ENCODE peak calls at places on chromosomes 4 and X, in six cellular contexts. One of them, this sample, is unnamed.

GRCh38 chr4:128707864-128708263 is 101.6 kb upstream of the JADE1 start:
- DNase-seq in stimulated activated CD4-positive, alpha-beta T cell treated with anti-CD3 and anti-CD28 coated beads, Interleukin-2, amount 100 ng/mL, for 24 hours: no peak
- DNase-seq in left ventricle myocardium inferior: no peak
- DNase-seq in cardiac fibroblast: no peak
- DNase-seq in activated gamma-delta T cell treated with anti-CD3 and anti-CD28 coated beads, Interleukin-2, amount 50 U/mL, for 16 hours: no peak
- DNase-seq in A549: no peak
- DNase-seq in this sample: no peak

GRCh38 chr4:186249785-186250739 is 15.9 kb upstream of the F11 start:
- DNase-seq in stimulated activated CD4-positive, alpha-beta T cell treated with anti-CD3 and anti-CD28 coated beads, Interleukin-2, amount 100 ng/mL, for 24 hours: no peak
- DNase-seq in left ventricle myocardium inferior: no peak
- DNase-seq in cardiac fibroblast: peak; percentile 56
- DNase-seq in activated gamma-delta T cell treated with anti-CD3 and anti-CD28 coated beads, Interleukin-2, amount 50 U/mL, for 16 hours: no peak
- DNase-seq in A549: no peak
- DNase-seq in this sample: no peak

GRCh38 chr4:112099701-112100289 is 45.5 kb upstream of the FAM241A start:
- DNase-seq in stimulated activated CD4-positive, alpha-beta T cell treated with anti-CD3 and anti-CD28 coated beads, Interleukin-2, amount 100 ng/mL, for 24 hours: no peak
- DNase-seq in left ventricle myocardium inferior: no peak
- DNase-seq in cardiac fibroblast: peak; percentile 80
- DNase-seq in activated gamma-delta T cell treated with anti-CD3 and anti-CD28 coated beads, Interleukin-2, amount 50 U/mL, for 16 hours: no peak
- DNase-seq in A549: peak; percentile 22
- DNase-seq in this sample: no peak

GRCh38 chr4:111681751-111682150 is 463.5 kb upstream of the FAM241A start:
- DNase-seq in stimulated activated CD4-positive, alpha-beta T cell treated with anti-CD3 and anti-CD28 coated beads, Interleukin-2, amount 100 ng/mL, for 24 hours: no peak
- DNase-seq in left ventricle myocardium inferior: no peak
- DNase-seq in cardiac fibroblast: no peak
- DNase-seq in activated gamma-delta T cell treated with anti-CD3 and anti-CD28 coated beads, Interleukin-2, amount 50 U/mL, for 16 hours: no peak
- DNase-seq in A549: no peak
- DNase-seq in this sample: no peak

GRCh38 chr4:99013402-99013843 is 17.9 kb downstream of the METAP1 start:
- DNase-seq in stimulated activated CD4-positive, alpha-beta T cell treated with anti-CD3 and anti-CD28 coated beads, Interleukin-2, amount 100 ng/mL, for 24 hours: no peak
- DNase-seq in left ventricle myocardium inferior: no peak
- DNase-seq in cardiac fibroblast: peak; percentile 46
- DNase-seq in activated gamma-delta T cell treated with anti-CD3 and anti-CD28 coated beads, Interleukin-2, amount 50 U/mL, for 16 hours: no peak
- DNase-seq in A549: no peak
- DNase-seq in this sample: no peak

GRCh38 chrX:20973038-20973437 is 401.2 kb upstream of the CNKSR2 start:
- DNase-seq in stimulated activated CD4-positive, alpha-beta T cell treated with anti-CD3 and anti-CD28 coated beads, Interleukin-2, amount 100 ng/mL, for 24 hours: no peak
- DNase-seq in left ventricle myocardium inferior: no peak
- DNase-seq in cardiac fibroblast: no peak
- DNase-seq in activated gamma-delta T cell treated with anti-CD3 and anti-CD28 coated beads, Interleukin-2, amount 50 U/mL, for 16 hours: no peak
- DNase-seq in A549: no peak
- DNase-seq in this sample: no peak

GRCh38 chr4:25439913-25440477 is 62.9 kb downstream of the ANAPC4 start:
- DNase-seq in stimulated activated CD4-positive, alpha-beta T cell treated with anti-CD3 and anti-CD28 coated beads, Interleukin-2, amount 100 ng/mL, for 24 hours: peak; percentile 44
- DNase-seq in left ventricle myocardium inferior: no peak
- DNase-seq in cardiac fibroblast: peak; percentile 81
- DNase-seq in activated gamma-delta T cell treated with anti-CD3 and anti-CD28 coated beads, Interleukin-2, amount 50 U/mL, for 16 hours: peak; percentile 12
- DNase-seq in A549: peak; percentile 36
- DNase-seq in this sample: no peak

GRCh38 chr4:3192188-3192587 is 56.8 kb upstream of the MSANTD1 start:
- DNase-seq in stimulated activated CD4-positive, alpha-beta T cell treated with anti-CD3 and anti-CD28 coated beads, Interleukin-2, amount 100 ng/mL, for 24 hours: no peak
- DNase-seq in left ventricle myocardium inferior: no peak
- DNase-seq in cardiac fibroblast: no peak
- DNase-seq in activated gamma-delta T cell treated with anti-CD3 and anti-CD28 coated beads, Interleukin-2, amount 50 U/mL, for 16 hours: no peak
- DNase-seq in A549: no peak
- DNase-seq in this sample: no peak

GRCh38 chr4:101695176-101695575 is 95.4 kb upstream of the BANK1 start:
- DNase-seq in stimulated activated CD4-positive, alpha-beta T cell treated with anti-CD3 and anti-CD28 coated beads, Interleukin-2, amount 100 ng/mL, for 24 hours: no peak
- DNase-seq in left ventricle myocardium inferior: no peak
- DNase-seq in cardiac fibroblast: peak; percentile 8
- DNase-seq in activated gamma-delta T cell treated with anti-CD3 and anti-CD28 coated beads, Interleukin-2, amount 50 U/mL, for 16 hours: no peak
- DNase-seq in A549: no peak
- DNase-seq in this sample: no peak

GRCh38 chrX:118207831-118208453 is 91.3 kb upstream of the KLHL13 start:
- DNase-seq in stimulated activated CD4-positive, alpha-beta T cell treated with anti-CD3 and anti-CD28 coated beads, Interleukin-2, amount 100 ng/mL, for 24 hours: no peak
- DNase-seq in left ventricle myocardium inferior: no peak
- DNase-seq in cardiac fibroblast: no peak
- DNase-seq in activated gamma-delta T cell treated with anti-CD3 and anti-CD28 coated beads, Interleukin-2, amount 50 U/mL, for 16 hours: no peak
- DNase-seq in A549: no peak
- DNase-seq in this sample: no peak

GRCh38 chr4:119518230-119518892 is 110.2 kb downstream of the PDE5A start:
- DNase-seq in stimulated activated CD4-positive, alpha-beta T cell treated with anti-CD3 and anti-CD28 coated beads, Interleukin-2, amount 100 ng/mL, for 24 hours: no peak
- DNase-seq in left ventricle myocardium inferior: no peak
- DNase-seq in cardiac fibroblast: no peak
- DNase-seq in activated gamma-delta T cell treated with anti-CD3 and anti-CD28 coated beads, Interleukin-2, amount 50 U/mL, for 16 hours: no peak
- DNase-seq in A549: no peak
- DNase-seq in this sample: no peak

GRCh38 chr4:56077676-56078075 is 128.9 kb downstream of the CEP135 start:
- DNase-seq in stimulated activated CD4-positive, alpha-beta T cell treated with anti-CD3 and anti-CD28 coated beads, Interleukin-2, amount 100 ng/mL, for 24 hours: no peak
- DNase-seq in left ventricle myocardium inferior: no peak
- DNase-seq in cardiac fibroblast: peak; percentile 11
- DNase-seq in activated gamma-delta T cell treated with anti-CD3 and anti-CD28 coated beads, Interleukin-2, amount 50 U/mL, for 16 hours: no peak
- DNase-seq in A549: no peak
- DNase-seq in this sample: no peak

GRCh38 chr4:177117256-177117655 is 192.4 kb upstream of the NEIL3 start:
- DNase-seq in stimulated activated CD4-positive, alpha-beta T cell treated with anti-CD3 and anti-CD28 coated beads, Interleukin-2, amount 100 ng/mL, for 24 hours: no peak
- DNase-seq in left ventricle myocardium inferior: no peak
- DNase-seq in cardiac fibroblast: no peak
- DNase-seq in activated gamma-delta T cell treated with anti-CD3 and anti-CD28 coated beads, Interleukin-2, amount 50 U/mL, for 16 hours: no peak
- DNase-seq in A549: no peak
- DNase-seq in this sample: no peak

GRCh38 chr4:141643557-141643956 is 7.2 kb downstream of the IL15 start:
- DNase-seq in stimulated activated CD4-positive, alpha-beta T cell treated with anti-CD3 and anti-CD28 coated beads, Interleukin-2, amount 100 ng/mL, for 24 hours: no peak
- DNase-seq in left ventricle myocardium inferior: no peak
- DNase-seq in cardiac fibroblast: peak; percentile 90
- DNase-seq in activated gamma-delta T cell treated with anti-CD3 and anti-CD28 coated beads, Interleukin-2, amount 50 U/mL, for 16 hours: no peak
- DNase-seq in A549: peak; percentile 27
- DNase-seq in this sample: peak; percentile 86

GRCh38 chrX:53048169-53049126 is at the start of gene GPR173:
- DNase-seq in stimulated activated CD4-positive, alpha-beta T cell treated with anti-CD3 and anti-CD28 coated beads, Interleukin-2, amount 100 ng/mL, for 24 hours: no peak
- DNase-seq in left ventricle myocardium inferior: peak; percentile 28
- DNase-seq in cardiac fibroblast: peak; percentile 63
- DNase-seq in activated gamma-delta T cell treated with anti-CD3 and anti-CD28 coated beads, Interleukin-2, amount 50 U/mL, for 16 hours: no peak
- DNase-seq in A549: no peak
- DNase-seq in this sample: no peak

GRCh38 chr4:44447563-44448504 is 775 bp downstream of the KCTD8 start:
- DNase-seq in stimulated activated CD4-positive, alpha-beta T cell treated with anti-CD3 and anti-CD28 coated beads, Interleukin-2, amount 100 ng/mL, for 24 hours: peak; percentile 6
- DNase-seq in left ventricle myocardium inferior: peak; percentile 23
- DNase-seq in cardiac fibroblast: peak; percentile 30
- DNase-seq in activated gamma-delta T cell treated with anti-CD3 and anti-CD28 coated beads, Interleukin-2, amount 50 U/mL, for 16 hours: no peak
- DNase-seq in A549: no peak
- DNase-seq in this sample: no peak

GRCh38 chr4:79757580-79757979 is 315.4 kb downstream of the ANTXR2 start:
- DNase-seq in stimulated activated CD4-positive, alpha-beta T cell treated with anti-CD3 and anti-CD28 coated beads, Interleukin-2, amount 100 ng/mL, for 24 hours: no peak
- DNase-seq in left ventricle myocardium inferior: no peak
- DNase-seq in cardiac fibroblast: no peak
- DNase-seq in activated gamma-delta T cell treated with anti-CD3 and anti-CD28 coated beads, Interleukin-2, amount 50 U/mL, for 16 hours: no peak
- DNase-seq in A549: no peak
- DNase-seq in this sample: no peak

GRCh38 chr4:174423257-174423944 is 98.9 kb downstream of the HPGD start:
- DNase-seq in stimulated activated CD4-positive, alpha-beta T cell treated with anti-CD3 and anti-CD28 coated beads, Interleukin-2, amount 100 ng/mL, for 24 hours: no peak
- DNase-seq in left ventricle myocardium inferior: no peak
- DNase-seq in cardiac fibroblast: peak; percentile 77
- DNase-seq in activated gamma-delta T cell treated with anti-CD3 and anti-CD28 coated beads, Interleukin-2, amount 50 U/mL, for 16 hours: no peak
- DNase-seq in A549: peak; percentile 54
- DNase-seq in this sample: peak; percentile 71

GRCh38 chrX:150602296-150602695 is 33.9 kb downstream of the MTM1 start:
- DNase-seq in stimulated activated CD4-positive, alpha-beta T cell treated with anti-CD3 and anti-CD28 coated beads, Interleukin-2, amount 100 ng/mL, for 24 hours: no peak
- DNase-seq in left ventricle myocardium inferior: no peak
- DNase-seq in cardiac fibroblast: no peak
- DNase-seq in activated gamma-delta T cell treated with anti-CD3 and anti-CD28 coated beads, Interleukin-2, amount 50 U/mL, for 16 hours: no peak
- DNase-seq in A549: no peak
- DNase-seq in this sample: no peak

GRCh38 chrX:67759018-67759417 is 215.2 kb downstream of the AR start:
- DNase-seq in stimulated activated CD4-positive, alpha-beta T cell treated with anti-CD3 and anti-CD28 coated beads, Interleukin-2, amount 100 ng/mL, for 24 hours: no peak
- DNase-seq in left ventricle myocardium inferior: no peak
- DNase-seq in cardiac fibroblast: no peak
- DNase-seq in activated gamma-delta T cell treated with anti-CD3 and anti-CD28 coated beads, Interleukin-2, amount 50 U/mL, for 16 hours: no peak
- DNase-seq in A549: no peak
- DNase-seq in this sample: no peak

This sample was measured in epithelial cell of proximal tubule.